ENCODE peak calls at places on chromosomes 6 and 20, in seven cellular contexts. Z, C, P, B, X, E and M are unnamed samples.

GRCh38 chr6:113821445-113821844 is 35.7 kb upstream of the MARCKS start:
- DNase-seq in Z (no peak), C (no peak), P (no peak), B (no peak), X (no peak), E (no peak), M (no peak)

GRCh38 chr20:45897289-45897688 is 6.2 kb downstream of the CTSA start:
- DNase-seq in Z (no peak), C (no peak), P (no peak), B (no peak), X (no peak), E (no peak), M (no peak)

GRCh38 chr6:114581293-114581692 is 238.5 kb upstream of the HS3ST5 start:
- DNase-seq in Z (no peak), C (no peak), P (no peak), B (no peak), X (no peak), E (no peak), M (no peak)

GRCh38 chr6:121838842-121839241 is 403.4 kb downstream of the GJA1 start:
- DNase-seq in Z (no peak), C (no peak), P (no peak), B (no peak), X (no peak), E (no peak), M (no peak)

GRCh38 chr6:38182426-38182825 is 362.9 kb downstream of the ZFAND3 start:
- DNase-seq in Z (no peak), C (no peak), P (no peak), B (no peak), X (no peak), E (no peak), M (no peak)

GRCh38 chr20:11315506-11315905 is 602.2 kb upstream of the BTBD3 start:
- DNase-seq in Z (no peak), C (no peak), P (no peak), B (no peak), X (no peak), E (no peak), M (no peak)

GRCh38 chr6:20213271-20213798 is 1.1 kb upstream of the MBOAT1 start:
- DNase-seq in Z (no peak), C (peak; percentile 66), P (no peak), B (no peak), X (no peak), E (no peak), M (no peak)

GRCh38 chr6:81682238-81682795 is 70.2 kb downstream of the TENT5A start:
- DNase-seq in Z (no peak), C (no peak), P (no peak), B (no peak), X (no peak), E (no peak), M (no peak)

GRCh38 chr6:33638581-33638980 is 17.5 kb downstream of the ITPR3 start:
- DNase-seq in Z (no peak), C (no peak), P (no peak), B (no peak), X (no peak), E (no peak), M (no peak)

GRCh38 chr20:53937929-53938367 is 132.4 kb downstream of the BCAS1 start:
- DNase-seq in Z (no peak), C (no peak), P (peak; percentile 45), B (no peak), X (no peak), E (peak; percentile 22), M (no peak)

GRCh38 chr20:44080646-44081267 is 106.2 kb downstream of the JPH2 start:
- DNase-seq in Z (peak; percentile 79), C (peak; percentile 78), P (peak; percentile 79), B (peak; percentile 68), X (peak; percentile 55), E (peak; percentile 78), M (peak; percentile 73)

GRCh38 chr20:34237942-34238341 is 3.3 kb upstream of the ASIP start:
- DNase-seq in Z (no peak), C (no peak), P (no peak), B (no peak), X (no peak), E (no peak), M (no peak)

GRCh38 chr6:15681946-15682345 is 19.1 kb upstream of the DTNBP1 start:
- DNase-seq in Z (no peak), C (no peak), P (no peak), B (no peak), X (no peak), E (no peak), M (no peak)

GRCh38 chr20:1263853-1264252 is 2.2 kb upstream of the SNPH start:
- DNase-seq in Z (no peak), C (no peak), P (no peak), B (no peak), X (no peak), E (no peak), M (no peak)

GRCh38 chr6:104625536-104625935 is 234.2 kb downstream of the HACE1 start:
- DNase-seq in Z (no peak), C (no peak), P (no peak), B (no peak), X (no peak), E (no peak), M (no peak)

GRCh38 chr6:43989556-43990248 is 137.6 kb downstream of the MRPL14 start:
- DNase-seq in Z (peak; percentile 74), C (no peak), P (no peak), B (no peak), X (no peak), E (no peak), M (no peak)

GRCh38 chr20:64223526-64224067 is 32.0 kb upstream of the PCMTD2 start:
- DNase-seq in Z (no peak), C (peak; percentile 80), P (peak; percentile 67), B (no peak), X (no peak), E (peak; percentile 88), M (peak; percentile 72)
- TF ChIP-seq YY1 in Z (no peak), C (no peak), P (peak; percentile 52), B (no peak), X (no peak), E (no peak), M (no peak)

GRCh38 chr6:28719275-28719940 is 193.7 kb downstream of the GPX5 start:
- DNase-seq in Z (no peak), C (peak; percentile 63), P (peak; percentile 35), B (peak; percentile 67), X (no peak), E (peak; percentile 88), M (no peak)
- H3K4me3 ChIP-seq in Z (no peak overlapping the region), C (no peak overlapping the region), P (no peak overlapping the region), B (no peak overlapping the region), X (no peak overlapping the region), E (peak overlapping the region; percentile 48), M (no peak overlapping the region)

DNA sequence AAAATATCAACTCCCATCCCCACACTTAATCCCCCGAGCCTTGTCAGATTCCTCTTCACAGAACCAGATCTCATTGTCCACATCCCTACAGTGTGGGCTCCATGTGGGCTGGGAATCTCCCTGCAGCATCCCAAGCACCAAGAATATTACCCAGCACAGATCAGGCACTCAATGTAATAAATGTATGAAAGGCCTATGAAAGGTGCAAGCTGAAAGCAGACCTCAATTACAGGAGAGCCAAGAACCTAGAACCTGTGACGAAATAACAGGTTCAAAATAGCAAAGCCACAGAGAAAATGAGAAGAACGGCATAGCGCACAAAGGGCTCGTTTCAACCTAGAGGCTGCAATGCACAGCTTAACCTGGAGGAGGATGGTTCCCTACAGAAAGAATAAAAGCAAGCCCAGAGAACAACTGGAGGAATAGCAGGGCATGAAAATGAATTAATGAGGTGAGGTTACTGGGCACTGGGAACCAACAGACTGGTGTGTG is 3.1 kb downstream of the SLC23A2 start:
- DNase-seq in Z (no peak), C (no peak), P (peak; percentile 65), B (no peak), X (peak; percentile 20), E (no peak), M (no peak)
- TF ChIP-seq YY1 in Z (no peak), C (no peak), P (no peak), B (no peak), X (no peak), E (no peak), M (no peak)

GRCh38 chr6:93684339-93684738 is 265.0 kb upstream of the EPHA7 start:
- DNase-seq in Z (no peak), C (no peak), P (no peak), B (no peak), X (no peak), E (no peak), M (no peak)
- H3K4me3 ChIP-seq in Z (no peak overlapping the region), C (no peak overlapping the region), P (no peak overlapping the region), B (no peak overlapping the region), X (no peak overlapping the region), E (no peak overlapping the region), M (no peak overlapping the region)